ENCODE peak calls at places on chromosomes 6 and 20, in eight cellular contexts. L is prostate gland; X is mammary epithelial cell; C is thoracic aorta; M is activated CD8-positive, alpha-beta T cell treated with anti-CD3 and anti-CD28 coated beads for 36 hours; T is BJ; R is esophagus squamous epithelium; D is breast epithelium. H is an unnamed sample.

GRCh38 chr6:133632206-133632605 is 256.7 kb upstream of the TCF21 start:
- DNase-seq in L (no peak), C (no peak), M (no peak), R (no peak), X (peak), D (no peak), T (no peak), H (no peak)

GRCh38 chr6:131353876-131354275 is 218.6 kb downstream of the AKAP7 start:
- DNase-seq in X (peak), L (no peak), D (no peak), C (no peak), T (no peak), R (no peak), M (no peak), H (no peak)

GRCh38 chr6:124870611-124871201 is 91.5 kb upstream of the RNF217 start:
- DNase-seq in L (no peak), D (no peak), C (no peak), M (no peak), T (no peak), R (no peak), X (peak), H (no peak)

GRCh38 chr20:36541227-36542018 is at the start of gene MYL9:
- DNase-seq in D (peak), M (peak), X (no peak), C (peak), R (no peak), T (peak), L (peak), H (peak)

GRCh38 chr6:121399971-121400370 is 35.5 kb upstream of the GJA1 start:
- DNase-seq in C (no peak), D (no peak), R (no peak), T (no peak), M (no peak), L (no peak), X (no peak), H (no peak)

GRCh38 chr6:167153523-167153959 is 4.2 kb downstream of the GPR31 start:
- DNase-seq in D (no peak), M (peak), X (no peak), L (no peak), R (no peak), C (no peak), T (no peak), H (peak)

GRCh38 chr6:17714879-17715860 is 8.4 kb upstream of the NUP153 start:
- DNase-seq in T (peak), M (peak), D (no peak), X (peak), C (no peak), L (no peak), R (no peak), H (peak)

GRCh38 chr6:241331-241865 is 50.9 kb upstream of the DUSP22 start:
- DNase-seq in R (no peak), X (no peak), M (no peak), D (no peak), L (no peak), C (no peak), T (no peak), H (no peak)

GRCh38 chr6:53903357-53903756 is 108.6 kb downstream of the LRRC1 start:
- DNase-seq in C (no peak), T (no peak), X (no peak), L (no peak), M (no peak), D (no peak), R (no peak), H (no peak)

GRCh38 chr6:146775227-146775626 is 176.5 kb downstream of the ADGB start:
- DNase-seq in M (no peak), D (no peak), T (no peak), X (no peak), C (no peak), L (no peak), R (no peak), H (no peak)

GRCh38 chr6:33988121-33989015 is 157.5 kb downstream of the GRM4 start:
- DNase-seq in D (no peak), L (peak), R (no peak), T (no peak), C (no peak), X (no peak), M (no peak), H (no peak)

GRCh38 chr20:57323034-57323433 is 6.6 kb upstream of the SPO11 start:
- DNase-seq in R (no peak), M (peak), D (peak), L (no peak), X (peak), C (no peak), T (no peak), H (no peak)

GRCh38 chr6:33634203-33634727 is 13.1 kb downstream of the ITPR3 start:
- DNase-seq in X (no peak), D (no peak), L (no peak), R (no peak), C (no peak), T (no peak), M (no peak), H (no peak)

GRCh38 chr6:90175627-90176538 is 120.8 kb downstream of the BACH2 start:
- DNase-seq in R (no peak), L (peak), M (peak), D (peak), T (no peak), X (peak), C (no peak), H (no peak)

GRCh38 chr6:90328004-90328403 is 31.4 kb upstream of the BACH2 start:
- DNase-seq in L (no peak), M (no peak), C (no peak), T (no peak), X (peak), R (no peak), D (no peak), H (no peak)

GRCh38 chr6:29705389-29706231 is 17.6 kb upstream of the HLA-F start:
- DNase-seq in M (no peak), C (no peak), T (no peak), R (no peak), D (no peak), L (no peak), X (peak), H (no peak)

GRCh38 chr6:68108243-68108835 is 526.7 kb upstream of the ADGRB3 start:
- DNase-seq in R (no peak), L (no peak), D (no peak), C (no peak), X (no peak), M (no peak), T (no peak), H (no peak)

GRCh38 chr20:7220755-7221154 is 453.3 kb downstream of the BMP2 start:
- DNase-seq in L (no peak), D (no peak), X (no peak), M (no peak), C (no peak), T (no peak), R (no peak), H (no peak)

GRCh38 chr6:47495954-47496545 is 18.5 kb downstream of the CD2AP start:
- DNase-seq in D (no peak), R (no peak), X (no peak), L (no peak), M (no peak), T (no peak), C (no peak), H (no peak)

GRCh38 chr20:38789503-38790209 is 15.8 kb upstream of the PPP1R16B start:
- DNase-seq in C (no peak), T (peak), D (no peak), M (no peak), L (no peak), R (no peak), X (peak), H (no peak)

GRCh38 chr20:38728911-38729642 is 4.8 kb downstream of the SLC32A1 start:
- DNase-seq in M (peak), R (no peak), C (no peak), L (no peak), D (no peak), X (no peak), T (no peak), H (peak)

GRCh38 chr6:5003604-5004372 is at the start of gene RPP40:
- DNase-seq in L (peak), M (peak), C (peak), X (peak), R (peak), T (peak), D (peak), H (peak)
- TF ChIP-seq CTCF in L (peak), M (peak), C (peak), X (peak), R (peak), T (peak), D (peak), H (peak)

DNA sequence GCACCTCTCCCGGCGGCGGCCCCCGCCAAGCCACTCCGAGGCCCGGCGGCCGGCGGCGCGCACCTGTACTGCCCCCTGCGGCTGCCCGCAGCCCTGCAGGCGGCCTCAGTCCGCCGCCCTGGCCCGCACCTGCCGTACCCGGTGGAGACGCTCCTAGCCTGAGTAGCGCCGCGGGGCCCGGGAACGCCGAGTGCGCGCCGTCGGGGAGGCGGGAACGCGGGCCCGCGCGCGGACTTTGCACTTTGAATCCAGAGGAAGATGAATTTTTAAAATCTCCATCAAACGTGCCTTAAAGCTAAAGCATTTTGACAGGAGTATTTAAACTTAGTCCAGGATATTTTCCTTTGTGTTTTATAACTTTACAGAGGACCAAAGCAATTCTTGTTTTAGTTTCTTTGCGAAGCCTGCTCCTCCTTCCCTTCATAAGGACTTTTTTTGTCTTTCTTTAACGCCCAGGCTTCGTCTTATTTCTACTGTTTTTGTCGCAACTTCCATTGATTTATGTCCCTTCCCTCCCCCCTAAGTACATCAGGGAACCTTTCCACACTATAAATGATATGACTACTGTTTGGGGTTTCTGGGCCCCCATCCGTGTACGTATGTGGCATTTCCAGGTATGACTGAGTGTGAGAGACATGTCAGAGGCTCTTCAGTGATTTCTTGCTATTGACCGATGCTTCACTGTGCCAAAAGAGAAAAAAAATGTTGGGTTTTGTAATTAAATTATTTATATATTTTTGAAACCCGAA is 2.0 kb downstream of the FOXQ1 start:
- DNase-seq in X (no peak), M (peak), R (no peak), T (no peak), D (no peak), L (peak), C (no peak), H (no peak)
- TF ChIP-seq CTCF in X (peak), M (peak), R (no peak), T (peak), D (peak), L (peak), C (no peak), H (no peak)

GRCh38 chr6:158797331-158798202 is 21.6 kb downstream of the EZR start:
- DNase-seq in M (no peak), D (no peak), C (no peak), L (no peak), T (peak), R (no peak), X (peak), H (no peak)

GRCh38 chr6:158789115-158789917 is 29.9 kb downstream of the EZR start:
- DNase-seq in T (no peak), X (no peak), M (peak), L (no peak), D (no peak), C (no peak), R (no peak), H (no peak)

GRCh38 chr6:158795516-158795915 is 23.7 kb downstream of the EZR start:
- DNase-seq in L (no peak), R (no peak), D (no peak), X (no peak), T (no peak), M (no peak), C (no peak), H (no peak)

GRCh38 chr6:158796353-158796752 is 22.8 kb downstream of the EZR start:
- DNase-seq in R (no peak), T (no peak), M (no peak), X (no peak), C (no peak), L (no peak), D (no peak), H (no peak)

GRCh38 chr6:158793432-158793831 is 25.7 kb downstream of the EZR start:
- DNase-seq in R (no peak), X (no peak), M (peak), D (no peak), T (no peak), C (no peak), L (no peak), H (peak)
- TF ChIP-seq CTCF in R (no peak), X (peak), M (peak), D (peak), T (peak), C (no peak), L (peak), H (peak)

DNA sequence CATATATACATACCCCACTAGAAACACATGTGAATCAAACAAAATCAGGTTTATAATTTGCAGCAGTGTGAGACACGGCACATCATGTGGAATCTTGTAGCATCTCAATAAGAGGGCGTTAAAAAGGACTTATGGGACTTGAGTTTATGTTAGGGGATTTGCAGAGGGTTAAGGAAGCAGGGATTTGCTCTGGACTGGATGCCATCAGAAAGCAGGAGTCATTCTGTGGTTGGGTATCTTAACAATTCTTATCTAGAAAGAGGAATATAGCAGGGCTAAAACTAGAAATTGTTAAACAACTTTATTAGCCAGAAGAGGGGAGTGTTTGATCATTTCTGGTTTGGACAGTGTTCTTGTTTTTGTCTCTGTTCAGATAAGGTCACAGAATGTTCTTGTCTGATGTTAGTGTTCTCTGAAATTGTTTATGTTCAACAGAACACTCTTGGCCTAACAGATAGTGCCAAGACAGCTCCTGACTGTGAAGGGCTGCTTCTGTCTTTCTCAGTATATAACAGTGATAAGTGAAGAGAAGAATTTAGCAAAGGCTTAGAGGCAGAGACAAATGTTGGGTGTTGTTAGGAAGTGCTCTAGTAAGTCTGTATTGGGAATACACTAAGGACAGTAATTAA is 39.2 kb downstream of the LIN28B start:
- DNase-seq in C (no peak), T (no peak), D (no peak), L (peak), R (no peak), X (peak), M (no peak), H (no peak)
- TF ChIP-seq CTCF in C (no peak), T (peak), D (no peak), L (peak), R (peak), X (peak), M (no peak), H (no peak)

GRCh38 chr6:85126448-85127178 is 323.3 kb upstream of the NT5E start:
- DNase-seq in R (no peak), M (peak), D (peak), C (no peak), X (peak), L (no peak), T (no peak), H (peak)
- TF ChIP-seq CTCF in R (no peak), M (peak), D (peak), C (peak), X (peak), L (no peak), T (peak), H (peak)

GRCh38 chr6:43953794-43954310 is 173.4 kb downstream of the MRPL14 start:
- DNase-seq in D (no peak), R (no peak), L (no peak), T (no peak), X (no peak), C (no peak), M (peak), H (no peak)
- TF ChIP-seq CTCF in D (no peak), R (no peak), L (peak), T (peak), X (peak), C (no peak), M (no peak), H (no peak)

H was measured in GM10248.